ENCODE peak calls at places on chromosome 2, in six cellular contexts. One of them, this sample, is unnamed.

GRCh38 chr2:233080836-233081229 is 20.7 kb downstream of the INPP5D start:
- DNase-seq in DMS153: no peak
- DNase-seq in left colon: no peak
- DNase-seq in heart left ventricle: no peak
- DNase-seq in hippocampal formation: no peak
- DNase-seq in pancreas: no peak
- DNase-seq in this sample: no peak

GRCh38 chr2:189048189-189048588 is 74.0 kb downstream of the COL3A1 start:
- DNase-seq in pancreas: no peak
- DNase-seq in DMS153: no peak
- DNase-seq in left colon: no peak
- DNase-seq in hippocampal formation: no peak
- DNase-seq in heart left ventricle: no peak
- DNase-seq in this sample: no peak

GRCh38 chr2:201777043-201777442 is 3.7 kb downstream of the ALS2 start:
- DNase-seq in left colon: no peak
- DNase-seq in heart left ventricle: no peak
- DNase-seq in hippocampal formation: no peak
- DNase-seq in pancreas: no peak
- DNase-seq in DMS153: no peak
- DNase-seq in this sample: no peak

GRCh38 chr2:218871345-218872302 is 9.0 kb upstream of the WNT10A start:
- DNase-seq in hippocampal formation: no peak
- DNase-seq in pancreas: peak
- DNase-seq in heart left ventricle: no peak
- DNase-seq in left colon: no peak
- DNase-seq in DMS153: no peak
- DNase-seq in this sample: no peak

GRCh38 chr2:226791056-226791486 is 8.5 kb downstream of the IRS1 start:
- DNase-seq in hippocampal formation: peak
- DNase-seq in left colon: no peak
- DNase-seq in pancreas: peak
- DNase-seq in heart left ventricle: peak
- DNase-seq in DMS153: peak
- DNase-seq in this sample: no peak

GRCh38 chr2:42254186-42254911 is 85.2 kb downstream of the EML4 start:
- DNase-seq in DMS153: no peak
- DNase-seq in heart left ventricle: no peak
- DNase-seq in pancreas: no peak
- DNase-seq in left colon: no peak
- DNase-seq in hippocampal formation: no peak
- DNase-seq in this sample: no peak

GRCh38 chr2:211737282-211737681 is 801.3 kb downstream of the ERBB4 start:
- DNase-seq in hippocampal formation: no peak
- DNase-seq in heart left ventricle: no peak
- DNase-seq in DMS153: no peak
- DNase-seq in pancreas: no peak
- DNase-seq in left colon: no peak
- DNase-seq in this sample: no peak

GRCh38 chr2:217527586-217528202 is 475.1 kb downstream of the TNS1 start:
- DNase-seq in hippocampal formation: no peak
- DNase-seq in DMS153: no peak
- DNase-seq in heart left ventricle: no peak
- DNase-seq in pancreas: no peak
- DNase-seq in left colon: no peak
- DNase-seq in this sample: no peak

GRCh38 chr2:33134086-33134763 is 187.5 kb downstream of the LTBP1 start:
- DNase-seq in heart left ventricle: peak
- DNase-seq in left colon: no peak
- DNase-seq in DMS153: peak
- DNase-seq in pancreas: no peak
- DNase-seq in hippocampal formation: peak
- DNase-seq in this sample: peak

GRCh38 chr2:179861027-179861776 is at the start of gene ZNF385B:
- DNase-seq in pancreas: peak
- DNase-seq in left colon: peak
- DNase-seq in hippocampal formation: no peak
- DNase-seq in heart left ventricle: no peak
- DNase-seq in DMS153: no peak
- DNase-seq in this sample: peak

GRCh38 chr2:218963597-218963996 is 4.1 kb downstream of the CDK5R2 start:
- DNase-seq in pancreas: no peak
- DNase-seq in heart left ventricle: no peak
- DNase-seq in hippocampal formation: no peak
- DNase-seq in DMS153: no peak
- DNase-seq in left colon: no peak
- DNase-seq in this sample: no peak

GRCh38 chr2:198930170-198930569 is 527.6 kb downstream of the SATB2 start:
- DNase-seq in left colon: no peak
- DNase-seq in heart left ventricle: no peak
- DNase-seq in hippocampal formation: no peak
- DNase-seq in DMS153: no peak
- DNase-seq in pancreas: no peak
- DNase-seq in this sample: no peak

GRCh38 chr2:33213648-33214047 is 262.8 kb upstream of the RASGRP3 start:
- DNase-seq in DMS153: no peak
- DNase-seq in hippocampal formation: no peak
- DNase-seq in heart left ventricle: no peak
- DNase-seq in left colon: no peak
- DNase-seq in pancreas: no peak
- DNase-seq in this sample: no peak

GRCh38 chr2:88765154-88765948 is 73.9 kb downstream of the RPIA start:
- DNase-seq in hippocampal formation: peak
- DNase-seq in DMS153: peak
- DNase-seq in heart left ventricle: no peak
- DNase-seq in left colon: peak
- DNase-seq in pancreas: peak
- DNase-seq in this sample: peak

GRCh38 chr2:165018207-165018606 is 62.9 kb upstream of the SLC38A11 start:
- DNase-seq in left colon: no peak
- DNase-seq in heart left ventricle: no peak
- DNase-seq in DMS153: no peak
- DNase-seq in hippocampal formation: no peak
- DNase-seq in pancreas: no peak
- DNase-seq in this sample: no peak

GRCh38 chr2:71880846-71881610 is 266.6 kb downstream of the CYP26B1 start:
- DNase-seq in left colon: peak
- DNase-seq in heart left ventricle: no peak
- DNase-seq in pancreas: no peak
- DNase-seq in hippocampal formation: no peak
- DNase-seq in DMS153: no peak
- DNase-seq in this sample: peak

GRCh38 chr2:2326053-2326452 is 5.0 kb downstream of the MYT1L start:
- DNase-seq in left colon: no peak
- DNase-seq in pancreas: no peak
- DNase-seq in heart left ventricle: no peak
- DNase-seq in hippocampal formation: no peak
- DNase-seq in DMS153: peak
- DNase-seq in this sample: no peak

GRCh38 chr2:231611273-231612198 is 18.9 kb downstream of the TEX44 start:
- DNase-seq in hippocampal formation: no peak
- DNase-seq in pancreas: peak
- DNase-seq in left colon: peak
- DNase-seq in heart left ventricle: no peak
- DNase-seq in DMS153: no peak
- DNase-seq in this sample: peak

GRCh38 chr2:129799036-129799958 is 180.2 kb upstream of the RAB6C start:
- DNase-seq in DMS153: no peak
- DNase-seq in hippocampal formation: no peak
- DNase-seq in pancreas: no peak
- DNase-seq in left colon: no peak
- DNase-seq in heart left ventricle: no peak
- DNase-seq in this sample: no peak